ENCODE peak calls at places on chromosomes 7 and 10, in four cellular contexts. One of them, this sample, is unnamed.

GRCh38 chr10:96470108-96470743 is 43.5 kb downstream of the TLL2 start:
- DNase-seq in HepG2: peak
- DNase-seq in Panc1: peak
- DNase-seq in K562: peak
- DNase-seq in this sample: peak

GRCh38 chr10:43595739-43596298 is 10.4 kb upstream of the ZNF485 start:
- DNase-seq in K562: no peak
- DNase-seq in HepG2: no peak
- DNase-seq in Panc1: no peak
- DNase-seq in this sample: no peak

GRCh38 chr10:127182161-127182560 is 14.2 kb downstream of the INSYN2A start:
- DNase-seq in K562: no peak
- DNase-seq in HepG2: no peak
- DNase-seq in Panc1: no peak
- DNase-seq in this sample: no peak

GRCh38 chr10:103648231-103648950 is 154.9 kb downstream of the NEURL1 start:
- DNase-seq in HepG2: no peak
- DNase-seq in K562: no peak
- DNase-seq in Panc1: no peak
- DNase-seq in this sample: no peak

GRCh38 chr7:37706807-37707206 is 23.2 kb downstream of the GPR141 start:
- DNase-seq in K562: no peak
- DNase-seq in HepG2: no peak
- DNase-seq in Panc1: no peak
- DNase-seq in this sample: no peak

GRCh38 chr10:79390551-79391229 is 43.4 kb downstream of the PPIF start:
- DNase-seq in Panc1: no peak
- DNase-seq in K562: peak
- DNase-seq in HepG2: no peak
- DNase-seq in this sample: peak

GRCh38 chr10:67815571-67816059 is 22.4 kb downstream of the DNAJC12 start:
- DNase-seq in K562: no peak
- DNase-seq in HepG2: no peak
- DNase-seq in Panc1: peak
- DNase-seq in this sample: no peak

GRCh38 chr7:93178213-93178612 is 30.0 kb upstream of the SAMD9L start:
- DNase-seq in HepG2: no peak
- DNase-seq in Panc1: no peak
- DNase-seq in K562: no peak
- DNase-seq in this sample: peak

GRCh38 chr7:97006146-97006950 is 995 bp downstream of the DLX6 start:
- DNase-seq in K562: no peak
- DNase-seq in Panc1: no peak
- DNase-seq in HepG2: peak
- DNase-seq in this sample: peak

GRCh38 chr10:78977761-78978305 is 90.9 kb upstream of the ZMIZ1 start:
- DNase-seq in HepG2: peak
- DNase-seq in Panc1: no peak
- DNase-seq in K562: no peak
- DNase-seq in this sample: no peak

GRCh38 chr7:45238806-45239205 is 81.2 kb downstream of the RAMP3 start:
- DNase-seq in Panc1: no peak
- DNase-seq in K562: no peak
- DNase-seq in HepG2: no peak
- DNase-seq in this sample: no peak

GRCh38 chr10:25849971-25850370 is 84.1 kb upstream of the MYO3A start:
- DNase-seq in K562: no peak
- DNase-seq in Panc1: no peak
- DNase-seq in HepG2: no peak
- DNase-seq in this sample: no peak

GRCh38 chr7:83301416-83301815 is 138.7 kb upstream of the PCLO start:
- DNase-seq in Panc1: no peak
- DNase-seq in HepG2: no peak
- DNase-seq in K562: no peak
- DNase-seq in this sample: no peak

GRCh38 chr10:12617205-12618175 is 268.1 kb downstream of the CAMK1D start:
- DNase-seq in HepG2: no peak
- DNase-seq in K562: no peak
- DNase-seq in Panc1: no peak
- DNase-seq in this sample: no peak

GRCh38 chr7:85474234-85474633 is 287.4 kb upstream of the SEMA3D start:
- DNase-seq in K562: no peak
- DNase-seq in HepG2: no peak
- DNase-seq in Panc1: no peak
- DNase-seq in this sample: no peak

GRCh38 chr10:132489053-132489703 is 48.4 kb upstream of the INPP5A start:
- DNase-seq in K562: no peak
- DNase-seq in Panc1: no peak
- DNase-seq in HepG2: no peak
- DNase-seq in this sample: no peak

GRCh38 chr7:27190284-27190748 is 5.3 kb upstream of the HOXA11 start:
- DNase-seq in HepG2: no peak
- DNase-seq in K562: no peak
- DNase-seq in Panc1: no peak
- DNase-seq in this sample: no peak

DNA sequence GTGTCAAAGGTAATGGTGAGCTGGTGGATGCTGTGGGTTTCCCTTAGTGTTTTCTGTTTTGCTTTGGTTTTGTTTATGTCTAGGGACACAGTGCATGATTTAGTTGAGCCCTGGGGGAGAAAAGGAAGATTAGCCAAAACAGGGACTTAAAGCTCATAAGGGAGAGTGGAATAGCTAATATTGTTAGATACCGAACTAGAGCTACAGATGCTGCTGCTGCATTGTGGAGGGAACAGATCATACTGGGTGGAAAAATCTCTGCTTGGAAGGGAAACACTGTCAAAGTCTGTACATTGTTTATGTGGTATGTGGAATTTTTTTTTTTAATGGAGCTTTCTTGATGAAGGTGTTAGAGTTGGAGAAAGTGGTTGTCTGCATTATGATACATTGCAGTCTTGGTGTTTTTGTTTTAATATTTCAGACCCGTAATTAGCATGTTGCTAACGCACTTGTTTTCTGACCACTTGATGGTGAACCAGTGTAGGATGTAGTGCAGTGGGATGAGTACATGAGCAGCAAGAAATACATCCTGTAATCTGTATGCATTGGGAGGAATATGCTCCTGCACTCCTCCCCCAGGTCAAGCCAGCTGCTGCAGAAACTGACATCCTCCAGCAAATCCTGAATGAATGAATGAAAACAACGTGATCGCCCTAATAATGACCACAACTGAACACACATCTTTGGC is 2.2 kb downstream of the GLCCI1 start:
- DNase-seq in K562: no peak
- DNase-seq in HepG2: no peak
- DNase-seq in Panc1: no peak
- DNase-seq in this sample: peak
- TF ChIP-seq SIN3A in K562: no peak
- TF ChIP-seq SIN3A in HepG2: no peak
- TF ChIP-seq SIN3A in Panc1: peak
- TF ChIP-seq SIN3A in this sample: peak

GRCh38 chr10:111123883-111124282 is 47.1 kb downstream of the ADRA2A start:
- DNase-seq in Panc1: no peak
- DNase-seq in HepG2: no peak
- DNase-seq in K562: no peak
- DNase-seq in this sample: no peak

GRCh38 chr10:111126981-111127848 is 50.4 kb downstream of the ADRA2A start:
- DNase-seq in Panc1: no peak
- DNase-seq in HepG2: no peak
- DNase-seq in K562: no peak
- DNase-seq in this sample: peak

GRCh38 chr10:111128331-111129167 is 51.7 kb downstream of the ADRA2A start:
- DNase-seq in HepG2: no peak
- DNase-seq in Panc1: no peak
- DNase-seq in K562: peak
- DNase-seq in this sample: no peak

GRCh38 chr10:111125102-111125501 is 48.3 kb downstream of the ADRA2A start:
- DNase-seq in Panc1: no peak
- DNase-seq in K562: no peak
- DNase-seq in HepG2: no peak
- DNase-seq in this sample: no peak

GRCh38 chr10:111126073-111126472 is 49.2 kb downstream of the ADRA2A start:
- DNase-seq in Panc1: no peak
- DNase-seq in HepG2: no peak
- DNase-seq in K562: no peak
- DNase-seq in this sample: no peak
- TF ChIP-seq SIN3A in Panc1: no peak
- TF ChIP-seq SIN3A in HepG2: no peak
- TF ChIP-seq SIN3A in K562: no peak
- TF ChIP-seq SIN3A in this sample: no peak

GRCh38 chr7:100685049-100685605 is 8.9 kb downstream of the GIGYF1 start:
- DNase-seq in HepG2: no peak
- DNase-seq in Panc1: no peak
- DNase-seq in K562: peak
- DNase-seq in this sample: peak
- TF ChIP-seq SIN3A in HepG2: no peak
- TF ChIP-seq SIN3A in Panc1: no peak
- TF ChIP-seq SIN3A in K562: no peak
- TF ChIP-seq SIN3A in this sample: no peak

GRCh38 chr10:124126711-124127385 is 33.5 kb upstream of the CHST15 start:
- DNase-seq in K562: no peak
- DNase-seq in HepG2: no peak
- DNase-seq in Panc1: no peak
- DNase-seq in this sample: no peak

GRCh38 chr10:124124123-124124768 is 30.8 kb upstream of the CHST15 start:
- DNase-seq in Panc1: no peak
- DNase-seq in K562: no peak
- DNase-seq in HepG2: no peak
- DNase-seq in this sample: no peak

GRCh38 chr10:124124769-124125161 is 31.4 kb upstream of the CHST15 start:
- DNase-seq in HepG2: no peak
- DNase-seq in K562: no peak
- DNase-seq in Panc1: no peak
- DNase-seq in this sample: no peak

GRCh38 chr10:124126139-124126538 is 32.7 kb upstream of the CHST15 start:
- DNase-seq in HepG2: no peak
- DNase-seq in Panc1: no peak
- DNase-seq in K562: no peak
- DNase-seq in this sample: no peak

GRCh38 chr10:124125305-124126116 is 32.1 kb upstream of the CHST15 start:
- DNase-seq in Panc1: no peak
- DNase-seq in HepG2: peak
- DNase-seq in K562: no peak
- DNase-seq in this sample: no peak
- TF ChIP-seq SIN3A in Panc1: no peak
- TF ChIP-seq SIN3A in HepG2: no peak
- TF ChIP-seq SIN3A in K562: no peak
- TF ChIP-seq SIN3A in this sample: no peak

GRCh38 chr7:103735377-103735776 is 254.1 kb downstream of the RELN start:
- DNase-seq in Panc1: no peak
- DNase-seq in HepG2: peak
- DNase-seq in K562: no peak
- DNase-seq in this sample: no peak
- TF ChIP-seq SIN3A in Panc1: no peak
- TF ChIP-seq SIN3A in HepG2: no peak
- TF ChIP-seq SIN3A in K562: no peak
- TF ChIP-seq SIN3A in this sample: no peak

This sample was measured in SK-N-SH.